ENCODE peak calls at places on chromosomes 4 and X, in nine cellular contexts. C is sciatic nerve, K is G401, U is progenitor cell of endocrine pancreas, G is fibroblast of lung, E is SW480, T is NCI-H1092, Q is endothelial cell, V is PC-3. R is an unnamed sample.

GRCh38 chrX:13293700-13294099 is 26.2 kb downstream of the ATXN3L start:
- DNase-seq in C (no peak), K (peak; percentile 53), U (no peak), G (no peak), E (no peak), T (no peak), Q (no peak), V (peak; percentile 3), R (no peak)

GRCh38 chrX:24150051-24150790 is 692 bp downstream of the ZFX start:
- DNase-seq in C (peak; percentile 95), K (peak; percentile 83), U (peak; percentile 85), G (peak; percentile 90), E (peak; percentile 87), T (peak; percentile 86), Q (peak; percentile 63), V (peak; percentile 79), R (no peak)

GRCh38 chr4:2286904-2287593 is 25.1 kb upstream of the MXD4 start:
- DNase-seq in C (peak; percentile 39), K (no peak), U (no peak), G (no peak), E (no peak), T (no peak), Q (no peak), V (no peak), R (no peak)

GRCh38 chrX:40102393-40103381 is 4.9 kb upstream of the BCOR start:
- DNase-seq in C (no peak), K (no peak), U (no peak), G (no peak), E (no peak), T (no peak), Q (no peak), V (no peak), R (no peak)

GRCh38 chrX:156001667-156002021 is 4.1 kb downstream of the IL9R start:
- DNase-seq in C (no peak), K (no peak), U (no peak), G (no peak), E (no peak), T (no peak), Q (no peak), V (no peak), R (no peak)

GRCh38 chr4:157840630-157841029 is 332.2 kb downstream of the GASK1B start:
- DNase-seq in C (no peak), K (no peak), U (no peak), G (no peak), E (no peak), T (no peak), Q (no peak), V (no peak), R (no peak)

GRCh38 chrX:109732319-109732779 is 708 bp downstream of the ACSL4 start:
- DNase-seq in C (no peak), K (peak; percentile 24), U (no peak), G (peak; percentile 42), E (peak; percentile 56), T (no peak), Q (peak; percentile 6), V (peak; percentile 56), R (no peak)

GRCh38 chr4:163607292-163607691 is 112.8 kb downstream of the TMA16 start:
- DNase-seq in C (no peak), K (no peak), U (no peak), G (no peak), E (no peak), T (no peak), Q (no peak), V (no peak), R (no peak)

GRCh38 chr4:120855307-120856001 is 67.1 kb downstream of the PRDM5 start:
- DNase-seq in C (no peak), K (no peak), U (no peak), G (no peak), E (no peak), T (no peak), Q (no peak), V (no peak), R (no peak)

R was measured in AG04449.